ENCODE peak calls at places on chromosomes 11 and 22, in seven cellular contexts. N is body of pancreas, S is tibial nerve, J is sigmoid colon, Z is right lobe of liver, H is adrenal gland, E is A549. P is an unnamed sample.

GRCh38 chr22:50473855-50474671 is 772 bp downstream of the SBF1 start:
- DNase-seq in N (peak), S (no peak), J (peak), H (peak), E (no peak), Z (no peak), P (no peak)

GRCh38 chr11:34512810-34513673 is 552 bp downstream of the ELF5 start:
- DNase-seq in J (no peak), H (peak), N (peak), S (peak), Z (peak), E (peak), P (peak)

GRCh38 chr11:59611570-59612565 is 3.7 kb downstream of the OSBP start:
- DNase-seq in J (no peak), Z (peak), H (no peak), S (no peak), N (peak), E (no peak), P (no peak)

GRCh38 chr11:100719362-100719761 is 32.3 kb downstream of the ARHGAP42 start:
- DNase-seq in H (no peak), S (no peak), E (no peak), N (peak), Z (no peak), J (no peak), P (no peak)

GRCh38 chr11:128924618-128925017 is 18.1 kb downstream of the TP53AIP1 start:
- DNase-seq in J (no peak), N (no peak), E (no peak), S (no peak), H (no peak), Z (no peak), P (no peak)

GRCh38 chr11:61679893-61680621 is at the start of gene DAGLA:
- DNase-seq in Z (peak), S (peak), J (peak), E (peak), N (peak), H (peak), P (peak)

GRCh38 chr11:70825893-70826540 is 426.4 kb downstream of the SHANK2 start:
- DNase-seq in Z (no peak), S (no peak), H (no peak), N (peak), J (no peak), E (no peak), P (no peak)

GRCh38 chr11:78020248-78020647 is 2.8 kb downstream of the KCTD14 start:
- DNase-seq in N (no peak), Z (no peak), J (no peak), E (no peak), H (no peak), S (no peak), P (no peak)

GRCh38 chr22:37239336-37240239 is 4.5 kb downstream of the RAC2 start:
- DNase-seq in J (peak), E (no peak), H (no peak), Z (peak), N (no peak), S (no peak), P (no peak)

GRCh38 chr22:42648368-42649260 is 578 bp downstream of the CYB5R3 start:
- DNase-seq in E (peak), J (no peak), H (peak), Z (peak), N (peak), S (no peak), P (peak)

GRCh38 chr11:128054323-128054910 is 532.9 kb downstream of the ETS1 start:
- DNase-seq in E (no peak), S (no peak), Z (no peak), H (no peak), N (no peak), J (no peak), P (no peak)

GRCh38 chr11:126764221-126764620 is 236.3 kb downstream of the KIRREL3 start:
- DNase-seq in J (no peak), E (no peak), Z (no peak), H (no peak), N (no peak), S (no peak), P (no peak)

GRCh38 chr11:95884364-95884763 is 39.5 kb downstream of the MTMR2 start:
- DNase-seq in S (no peak), N (no peak), H (no peak), J (no peak), Z (no peak), E (no peak), P (no peak)

GRCh38 chr11:61890536-61891330 is 612 bp downstream of the FADS3 start:
- DNase-seq in H (peak), S (no peak), E (peak), J (peak), Z (peak), N (peak), P (peak)

GRCh38 chr22:37101311-37102063 is 8.0 kb downstream of the TMPRSS6 start:
- DNase-seq in J (no peak), S (no peak), N (no peak), E (no peak), Z (no peak), H (no peak), P (no peak)

GRCh38 chr22:17576475-17576874 is 13.2 kb downstream of the SLC25A18 start:
- DNase-seq in H (no peak), E (no peak), Z (no peak), N (no peak), J (no peak), S (no peak), P (peak)

GRCh38 chr22:45208696-45208992 is 32.0 kb downstream of the KIAA0930 start:
- DNase-seq in N (no peak), E (no peak), Z (no peak), J (no peak), S (no peak), H (no peak), P (no peak)

GRCh38 chr11:62433553-62434301 is 14.9 kb downstream of the SCGB1A1 start:
- DNase-seq in J (peak), Z (no peak), E (no peak), H (no peak), N (peak), S (peak), P (no peak)

GRCh38 chr11:125338886-125339811 is 156.9 kb downstream of the FEZ1 start:
- DNase-seq in J (no peak), Z (no peak), H (no peak), E (no peak), N (peak), S (peak), P (no peak)

GRCh38 chr11:73404048-73404447 is 27.8 kb downstream of the RELT start:
- DNase-seq in N (peak), E (peak), Z (peak), H (peak), S (peak), J (peak), P (peak)

GRCh38 chr11:59186130-59186594 is 14.2 kb downstream of the DTX4 start:
- DNase-seq in J (no peak), S (no peak), H (no peak), Z (no peak), E (peak), N (peak), P (peak)

GRCh38 chr22:44782286-44782830 is 30.0 kb downstream of the ARHGAP8 start:
- DNase-seq in E (no peak), S (no peak), Z (no peak), N (peak), H (no peak), J (no peak), P (no peak)

GRCh38 chr11:71098776-71099175 is 153.6 kb downstream of the SHANK2 start:
- DNase-seq in N (no peak), Z (no peak), J (no peak), S (no peak), H (no peak), E (no peak), P (no peak)

GRCh38 chr11:17314232-17314547 is 37.4 kb upstream of the NCR3LG1 start:
- DNase-seq in S (no peak), J (no peak), E (no peak), N (no peak), H (no peak), Z (no peak), P (peak)

GRCh38 chr11:112318193-112318592 is 57.5 kb upstream of the PLET1 start:
- DNase-seq in J (no peak), E (peak), H (no peak), N (no peak), S (no peak), Z (no peak), P (peak)

GRCh38 chr11:87726511-87726910 is 448.7 kb downstream of the RAB38 start:
- DNase-seq in N (no peak), J (no peak), E (no peak), H (no peak), Z (no peak), S (no peak), P (no peak)

GRCh38 chr11:94665116-94665659 is 98.0 kb downstream of the PIWIL4 start:
- DNase-seq in S (no peak), Z (no peak), H (no peak), N (no peak), J (no peak), E (no peak), P (no peak)

GRCh38 chr11:118224512-118225180 is at the start of gene JAML:
- DNase-seq in H (no peak), N (peak), Z (no peak), S (no peak), J (no peak), E (no peak), P (no peak)

GRCh38 chr11:108224908-108225786 is 2.3 kb downstream of the ATM start:
- DNase-seq in Z (no peak), E (no peak), H (no peak), S (peak), J (no peak), N (no peak), P (no peak)

GRCh38 chr11:17923213-17923612 is 89.6 kb downstream of the SERGEF start:
- DNase-seq in H (no peak), J (no peak), E (no peak), S (no peak), N (no peak), Z (no peak), P (no peak)

GRCh38 chr11:30435488-30435887 is 112.6 kb downstream of the ARL14EP start:
- DNase-seq in H (no peak), J (no peak), S (no peak), N (no peak), E (no peak), Z (no peak), P (no peak)

GRCh38 chr11:36702330-36703054 is 104.5 kb upstream of the RAG2 start:
- DNase-seq in E (peak), N (peak), J (no peak), S (peak), H (peak), Z (no peak), P (peak)

GRCh38 chr11:1869427-1870325 is 16.8 kb downstream of the LSP1 start:
- DNase-seq in H (peak), J (no peak), S (peak), E (peak), Z (no peak), N (no peak), P (no peak)

GRCh38 chr11:1871531-1871930 is 18.6 kb downstream of the LSP1 start:
- DNase-seq in Z (no peak), J (no peak), S (no peak), E (no peak), N (no peak), H (no peak), P (no peak)

GRCh38 chr11:1870326-1870696 is 17.4 kb downstream of the LSP1 start:
- DNase-seq in S (no peak), H (no peak), E (no peak), Z (no peak), N (no peak), J (no peak), P (no peak)

GRCh38 chr11:1872267-1872985 is 19.3 kb downstream of the PRR33 start:
- DNase-seq in E (no peak), J (peak), Z (no peak), H (peak), N (no peak), S (no peak), P (no peak)

DNA sequence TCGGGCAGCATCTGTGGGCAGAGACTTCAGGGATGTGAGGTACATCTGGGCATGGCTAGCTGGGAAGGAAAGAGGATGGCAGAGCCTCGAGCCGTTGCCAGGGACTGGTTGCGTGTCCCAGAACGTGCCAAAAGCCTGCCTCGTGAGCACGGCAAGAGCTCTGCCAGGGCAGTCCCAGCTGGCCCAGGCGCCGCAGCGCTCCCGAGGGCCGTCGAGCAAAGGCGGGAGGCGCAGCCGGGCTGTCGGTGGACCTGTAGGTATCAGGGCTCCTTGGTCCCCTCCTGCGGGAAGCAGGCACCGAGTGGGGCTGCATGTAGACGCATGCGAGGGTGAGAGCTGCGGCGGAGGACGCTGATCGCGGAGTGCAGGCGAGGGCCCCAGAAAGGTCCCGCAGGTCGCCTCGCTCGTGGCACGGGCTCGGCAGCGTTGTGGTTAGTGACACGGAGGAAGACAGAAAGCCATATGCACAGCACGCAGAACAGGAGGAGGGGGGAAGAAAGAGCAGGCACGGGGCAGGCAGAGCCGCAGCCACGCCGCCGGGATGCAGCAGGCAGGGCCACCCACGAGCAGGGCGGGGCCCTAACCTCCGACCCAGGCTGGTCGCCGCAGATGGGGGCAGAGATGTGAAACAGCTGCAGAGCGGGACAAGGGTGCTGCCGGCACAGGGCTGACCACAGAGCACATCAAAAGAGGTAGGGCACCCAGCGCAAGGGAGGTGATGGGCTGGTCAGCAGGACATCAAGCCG is 18.0 kb downstream of the LSP1 start:
- DNase-seq in S (no peak), J (peak), N (peak), Z (no peak), E (no peak), H (peak), P (no peak)
- TF ChIP-seq POLR2A in S (no peak), J (no peak), N (no peak), Z (no peak), E (no peak), H (peak), P (no peak)

GRCh38 chr11:63974259-63975143 is at the start of gene COX8A:
- DNase-seq in S (peak), E (peak), H (peak), J (peak), Z (peak), N (peak), P (peak)
- TF ChIP-seq POLR2A in S (peak), E (peak), H (no peak), J (peak), Z (peak), N (peak), P (peak)

GRCh38 chr11:11570823-11571222 is 51.0 kb downstream of the GALNT18 start:
- DNase-seq in E (no peak), J (no peak), H (no peak), Z (no peak), S (no peak), N (no peak), P (no peak)

GRCh38 chr11:11572386-11572785 is 49.4 kb downstream of the GALNT18 start:
- DNase-seq in N (no peak), H (no peak), E (no peak), J (peak), S (no peak), Z (no peak), P (no peak)

GRCh38 chr11:11571893-11572292 is 49.9 kb downstream of the GALNT18 start:
- DNase-seq in E (no peak), S (no peak), N (no peak), J (no peak), H (no peak), Z (no peak), P (no peak)

GRCh38 chr11:11577246-11577855 is 44.5 kb downstream of the GALNT18 start:
- DNase-seq in Z (no peak), N (no peak), J (no peak), E (no peak), S (no peak), H (no peak), P (peak)

GRCh38 chr11:11574373-11574772 is 47.4 kb downstream of the GALNT18 start:
- DNase-seq in E (no peak), H (no peak), N (no peak), J (no peak), Z (no peak), S (no peak), P (no peak)
- TF ChIP-seq POLR2A in E (no peak), H (no peak), N (no peak), J (no peak), Z (no peak), S (no peak), P (no peak)

DNA sequence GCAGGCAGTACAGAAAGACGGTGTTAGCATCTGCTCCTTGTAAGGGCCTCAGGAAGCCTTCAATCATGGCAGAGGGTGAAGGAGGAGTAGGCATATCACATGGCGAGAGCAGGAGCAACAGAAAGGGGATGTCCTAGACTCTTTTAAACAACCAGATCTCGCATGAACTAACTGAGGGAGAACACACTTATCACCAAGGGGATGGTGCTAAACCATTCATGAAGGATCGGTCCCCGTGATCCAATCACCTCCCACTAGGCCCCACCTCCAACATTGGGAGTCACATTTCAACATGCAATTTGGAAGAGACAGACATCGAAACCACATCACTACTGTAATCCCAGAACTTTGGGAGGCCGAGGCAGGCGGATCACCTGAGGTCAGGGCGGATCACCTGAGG is 39.9 kb upstream of the LIPT2 start:
- DNase-seq in Z (no peak), N (no peak), J (no peak), E (no peak), H (no peak), S (no peak), P (no peak)
- TF ChIP-seq POLR2A in Z (no peak), N (no peak), J (no peak), E (no peak), H (no peak), S (no peak), P (no peak)

P was measured in H54.